ENCODE peak calls at places on chromosomes 6 and 20, in eight cellular contexts. One of them, this sample, is unnamed.

GRCh38 chr6:159053781-159054398 is 9.1 kb upstream of the TAGAP start:
- DNase-seq in PC-3: no peak
- DNase-seq in adrenal gland: no peak
- DNase-seq in H7: no peak
- DNase-seq in GM23338: no peak
- DNase-seq in mammary epithelial cell: no peak
- DNase-seq in SJSA1: no peak
- DNase-seq in colonic mucosa: no peak
- DNase-seq in this sample: no peak

GRCh38 chr6:90044833-90045337 is 150.6 kb downstream of the GJA10 start:
- DNase-seq in PC-3: peak; percentile 20
- DNase-seq in adrenal gland: no peak
- DNase-seq in H7: no peak
- DNase-seq in GM23338: no peak
- DNase-seq in mammary epithelial cell: peak; percentile 54
- DNase-seq in SJSA1: no peak
- DNase-seq in colonic mucosa: no peak
- DNase-seq in this sample: no peak

GRCh38 chr6:123715243-123715863 is 78.6 kb upstream of the TRDN start:
- DNase-seq in PC-3: peak; percentile 28
- DNase-seq in adrenal gland: peak; percentile 20
- DNase-seq in H7: no peak
- DNase-seq in GM23338: peak; percentile 67
- DNase-seq in mammary epithelial cell: peak; percentile 5
- DNase-seq in SJSA1: no peak
- DNase-seq in colonic mucosa: no peak
- DNase-seq in this sample: no peak

GRCh38 chr6:107543088-107543487 is 53.2 kb downstream of the SOBP start:
- DNase-seq in PC-3: no peak
- DNase-seq in adrenal gland: no peak
- DNase-seq in H7: no peak
- DNase-seq in GM23338: no peak
- DNase-seq in mammary epithelial cell: no peak
- DNase-seq in SJSA1: no peak
- DNase-seq in colonic mucosa: no peak
- DNase-seq in this sample: no peak

GRCh38 chr6:29965873-29966601 is 23.7 kb downstream of the HLA-A start:
- DNase-seq in PC-3: peak; percentile 78
- DNase-seq in adrenal gland: peak; percentile 94
- DNase-seq in H7: no peak
- DNase-seq in GM23338: peak; percentile 52
- DNase-seq in mammary epithelial cell: peak; percentile 67
- DNase-seq in SJSA1: peak; percentile 80
- DNase-seq in colonic mucosa: peak; percentile 94
- DNase-seq in this sample: peak; percentile 57

GRCh38 chr6:90222724-90223198 is 73.9 kb downstream of the BACH2 start:
- DNase-seq in PC-3: peak; percentile 89
- DNase-seq in adrenal gland: no peak
- DNase-seq in H7: no peak
- DNase-seq in GM23338: no peak
- DNase-seq in mammary epithelial cell: peak; percentile 87
- DNase-seq in SJSA1: no peak
- DNase-seq in colonic mucosa: no peak
- DNase-seq in this sample: no peak

GRCh38 chr6:62217866-62218265 is 68.2 kb downstream of the KHDRBS2 start:
- DNase-seq in PC-3: no peak
- DNase-seq in adrenal gland: peak; percentile 75
- DNase-seq in H7: no peak
- DNase-seq in GM23338: no peak
- DNase-seq in mammary epithelial cell: no peak
- DNase-seq in SJSA1: no peak
- DNase-seq in colonic mucosa: no peak
- DNase-seq in this sample: no peak

GRCh38 chr6:29596381-29596900 is 11.5 kb downstream of the OR2H2 start:
- DNase-seq in PC-3: no peak
- DNase-seq in adrenal gland: no peak
- DNase-seq in H7: no peak
- DNase-seq in GM23338: peak; percentile 57
- DNase-seq in mammary epithelial cell: no peak
- DNase-seq in SJSA1: no peak
- DNase-seq in colonic mucosa: no peak
- DNase-seq in this sample: no peak

GRCh38 chr6:43493833-43494232 is 16.3 kb downstream of the LRRC73 start:
- DNase-seq in PC-3: no peak
- DNase-seq in adrenal gland: no peak
- DNase-seq in H7: no peak
- DNase-seq in GM23338: no peak
- DNase-seq in mammary epithelial cell: peak; percentile 68
- DNase-seq in SJSA1: no peak
- DNase-seq in colonic mucosa: no peak
- DNase-seq in this sample: no peak

GRCh38 chr20:33081411-33082154 is 2.1 kb downstream of the BPIFB4 start:
- DNase-seq in PC-3: no peak
- DNase-seq in adrenal gland: no peak
- DNase-seq in H7: no peak
- DNase-seq in GM23338: no peak
- DNase-seq in mammary epithelial cell: no peak
- DNase-seq in SJSA1: no peak
- DNase-seq in colonic mucosa: no peak
- DNase-seq in this sample: no peak

GRCh38 chr20:62830821-62831220 is 14.0 kb downstream of the COL9A3 start:
- DNase-seq in PC-3: no peak
- DNase-seq in adrenal gland: no peak
- DNase-seq in H7: peak; percentile 45
- DNase-seq in GM23338: no peak
- DNase-seq in mammary epithelial cell: no peak
- DNase-seq in SJSA1: no peak
- DNase-seq in colonic mucosa: no peak
- DNase-seq in this sample: no peak
- H3K4me3 ChIP-seq in PC-3: no peak overlapping the region
- H3K4me3 ChIP-seq in adrenal gland: no peak overlapping the region
- H3K4me3 ChIP-seq in H7: no peak overlapping the region
- H3K4me3 ChIP-seq in GM23338: no peak overlapping the region
- H3K4me3 ChIP-seq in mammary epithelial cell: no peak overlapping the region
- H3K4me3 ChIP-seq in SJSA1: no peak overlapping the region
- H3K4me3 ChIP-seq in colonic mucosa: no peak overlapping the region
- H3K4me3 ChIP-seq in this sample: no peak overlapping the region

GRCh38 chr20:48478806-48479550 is 348.8 kb downstream of the PREX1 start:
- DNase-seq in PC-3: no peak
- DNase-seq in adrenal gland: no peak
- DNase-seq in H7: no peak
- DNase-seq in GM23338: no peak
- DNase-seq in mammary epithelial cell: no peak
- DNase-seq in SJSA1: no peak
- DNase-seq in colonic mucosa: no peak
- DNase-seq in this sample: no peak
- H3K27me3 ChIP-seq in PC-3: peaks cover 96% of the 10 kb centered on the region
- H3K27me3 ChIP-seq in adrenal gland: no peaks in the 10 kb centered on the region
- H3K27me3 ChIP-seq in H7: no peaks in the 10 kb centered on the region
- H3K27me3 ChIP-seq in GM23338: no peaks in the 10 kb centered on the region
- H3K27me3 ChIP-seq in mammary epithelial cell: no peaks in the 10 kb centered on the region
- H3K27me3 ChIP-seq in SJSA1: peaks cover 63% of the 10 kb centered on the region
- H3K27me3 ChIP-seq in colonic mucosa: no peaks in the 10 kb centered on the region
- H3K27me3 ChIP-seq in this sample: peaks cover 2% of the 10 kb centered on the region

GRCh38 chr20:61044499-61044898 is 207.6 kb upstream of the CDH4 start:
- DNase-seq in PC-3: no peak
- DNase-seq in adrenal gland: no peak
- DNase-seq in H7: peak; percentile 74
- DNase-seq in GM23338: peak; percentile 19
- DNase-seq in mammary epithelial cell: no peak
- DNase-seq in SJSA1: no peak
- DNase-seq in colonic mucosa: no peak
- DNase-seq in this sample: no peak
- H3K36me3 ChIP-seq in PC-3: no peaks in the 10 kb centered on the region
- H3K36me3 ChIP-seq in adrenal gland: no peaks in the 10 kb centered on the region
- H3K36me3 ChIP-seq in H7: no peaks in the 10 kb centered on the region
- H3K36me3 ChIP-seq in GM23338: no peaks in the 10 kb centered on the region
- H3K36me3 ChIP-seq in mammary epithelial cell: no peaks in the 10 kb centered on the region
- H3K36me3 ChIP-seq in SJSA1: no peaks in the 10 kb centered on the region
- H3K36me3 ChIP-seq in colonic mucosa: no peaks in the 10 kb centered on the region
- H3K36me3 ChIP-seq in this sample: no peaks in the 10 kb centered on the region

DNA sequence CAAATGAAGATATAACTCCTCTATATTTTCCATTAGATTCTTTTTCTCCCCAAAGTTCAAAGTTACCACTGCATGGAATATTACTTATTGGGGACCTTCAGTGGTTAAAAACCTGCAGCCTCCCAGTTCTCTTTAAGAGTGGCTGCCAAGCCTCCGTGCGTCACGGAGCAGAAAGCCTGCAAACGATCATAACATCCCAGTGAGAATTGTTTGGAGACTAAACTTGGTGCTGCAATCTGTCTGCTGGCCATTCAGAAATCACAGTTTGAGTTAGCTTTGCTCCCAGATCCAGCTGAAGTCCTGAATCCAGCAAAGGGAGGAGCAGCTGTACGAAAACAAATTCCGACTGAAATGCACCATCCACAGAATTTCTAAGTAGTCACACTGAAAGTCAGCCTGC is 213.5 kb upstream of the PDE10A start:
- DNase-seq in PC-3: no peak
- DNase-seq in adrenal gland: peak; percentile 52
- DNase-seq in H7: no peak
- DNase-seq in GM23338: no peak
- DNase-seq in mammary epithelial cell: no peak
- DNase-seq in SJSA1: no peak
- DNase-seq in colonic mucosa: no peak
- DNase-seq in this sample: no peak
- H3K4me3 ChIP-seq in PC-3: no peak overlapping the region
- H3K4me3 ChIP-seq in adrenal gland: no peak overlapping the region
- H3K4me3 ChIP-seq in H7: no peak overlapping the region
- H3K4me3 ChIP-seq in GM23338: no peak overlapping the region
- H3K4me3 ChIP-seq in mammary epithelial cell: no peak overlapping the region
- H3K4me3 ChIP-seq in SJSA1: no peak overlapping the region
- H3K4me3 ChIP-seq in colonic mucosa: no peak overlapping the region
- H3K4me3 ChIP-seq in this sample: no peak overlapping the region

GRCh38 chr6:17107768-17108325 is 6.0 kb downstream of the STMND1 start:
- DNase-seq in PC-3: no peak
- DNase-seq in adrenal gland: no peak
- DNase-seq in H7: no peak
- DNase-seq in GM23338: no peak
- DNase-seq in mammary epithelial cell: no peak
- DNase-seq in SJSA1: no peak
- DNase-seq in colonic mucosa: no peak
- DNase-seq in this sample: no peak
- H3K27me3 ChIP-seq in PC-3: no peaks in the 10 kb centered on the region
- H3K27me3 ChIP-seq in adrenal gland: peaks cover 28% of the 10 kb centered on the region
- H3K27me3 ChIP-seq in H7: peaks cover 5% of the 10 kb centered on the region
- H3K27me3 ChIP-seq in GM23338: peaks cover 8% of the 10 kb centered on the region
- H3K27me3 ChIP-seq in mammary epithelial cell: no peaks in the 10 kb centered on the region
- H3K27me3 ChIP-seq in SJSA1: no peaks in the 10 kb centered on the region
- H3K27me3 ChIP-seq in colonic mucosa: no peaks in the 10 kb centered on the region
- H3K27me3 ChIP-seq in this sample: no peaks in the 10 kb centered on the region

GRCh38 chr6:11318835-11319813 is 86.7 kb upstream of the NEDD9 start:
- DNase-seq in PC-3: no peak
- DNase-seq in adrenal gland: no peak
- DNase-seq in H7: no peak
- DNase-seq in GM23338: no peak
- DNase-seq in mammary epithelial cell: peak; percentile 12
- DNase-seq in SJSA1: no peak
- DNase-seq in colonic mucosa: no peak
- DNase-seq in this sample: no peak
- H3K36me3 ChIP-seq in PC-3: no peaks in the 10 kb centered on the region
- H3K36me3 ChIP-seq in adrenal gland: no peaks in the 10 kb centered on the region
- H3K36me3 ChIP-seq in H7: no peaks in the 10 kb centered on the region
- H3K36me3 ChIP-seq in GM23338: no peaks in the 10 kb centered on the region
- H3K36me3 ChIP-seq in mammary epithelial cell: no peaks in the 10 kb centered on the region
- H3K36me3 ChIP-seq in SJSA1: no peaks in the 10 kb centered on the region
- H3K36me3 ChIP-seq in colonic mucosa: no peaks in the 10 kb centered on the region
- H3K36me3 ChIP-seq in this sample: peaks cover 11% of the 10 kb centered on the region

GRCh38 chr6:116512709-116513108 is 1.3 kb downstream of the CALHM5 start:
- DNase-seq in PC-3: no peak
- DNase-seq in adrenal gland: no peak
- DNase-seq in H7: no peak
- DNase-seq in GM23338: no peak
- DNase-seq in mammary epithelial cell: no peak
- DNase-seq in SJSA1: no peak
- DNase-seq in colonic mucosa: no peak
- DNase-seq in this sample: no peak
- H3K4me3 ChIP-seq in PC-3: no peak overlapping the region
- H3K4me3 ChIP-seq in adrenal gland: no peak overlapping the region
- H3K4me3 ChIP-seq in H7: no peak overlapping the region
- H3K4me3 ChIP-seq in GM23338: no peak overlapping the region
- H3K4me3 ChIP-seq in mammary epithelial cell: no peak overlapping the region
- H3K4me3 ChIP-seq in SJSA1: peak overlapping the region; percentile 35
- H3K4me3 ChIP-seq in colonic mucosa: no peak overlapping the region
- H3K4me3 ChIP-seq in this sample: no peak overlapping the region

GRCh38 chr6:97594834-97595233 is 311.8 kb upstream of the MMS22L start:
- DNase-seq in PC-3: peak; percentile 47
- DNase-seq in adrenal gland: no peak
- DNase-seq in H7: no peak
- DNase-seq in GM23338: no peak
- DNase-seq in mammary epithelial cell: no peak
- DNase-seq in SJSA1: no peak
- DNase-seq in colonic mucosa: no peak
- DNase-seq in this sample: no peak
- H3K27me3 ChIP-seq in PC-3: no peaks in the 10 kb centered on the region
- H3K27me3 ChIP-seq in adrenal gland: no peaks in the 10 kb centered on the region
- H3K27me3 ChIP-seq in H7: peaks cover 88% of the 10 kb centered on the region
- H3K27me3 ChIP-seq in GM23338: peaks cover 98% of the 10 kb centered on the region
- H3K27me3 ChIP-seq in mammary epithelial cell: no peaks in the 10 kb centered on the region
- H3K27me3 ChIP-seq in SJSA1: no peaks in the 10 kb centered on the region
- H3K27me3 ChIP-seq in colonic mucosa: no peaks in the 10 kb centered on the region
- H3K27me3 ChIP-seq in this sample: no peaks in the 10 kb centered on the region

DNA sequence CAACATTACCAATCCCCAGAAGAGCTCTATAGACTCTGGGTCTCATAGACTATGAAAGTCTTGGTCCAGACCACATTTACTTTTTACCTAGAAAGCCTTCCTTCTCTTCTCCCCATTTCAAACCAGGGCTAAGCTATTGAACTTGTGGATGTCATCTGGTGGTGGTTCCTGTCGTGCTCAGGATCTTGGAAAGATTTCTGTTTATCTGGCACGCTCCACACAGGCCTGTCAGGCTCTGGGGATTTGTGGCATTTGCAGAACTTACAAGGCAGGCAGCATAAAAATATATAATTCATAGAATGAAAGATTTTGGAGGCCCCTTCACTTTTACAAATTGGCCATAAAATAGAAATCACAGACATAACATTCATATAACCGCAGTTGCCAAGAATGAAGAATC is 188.1 kb downstream of the UST start:
- DNase-seq in PC-3: no peak
- DNase-seq in adrenal gland: no peak
- DNase-seq in H7: no peak
- DNase-seq in GM23338: no peak
- DNase-seq in mammary epithelial cell: no peak
- DNase-seq in SJSA1: no peak
- DNase-seq in colonic mucosa: no peak
- DNase-seq in this sample: no peak
- H3K36me3 ChIP-seq in PC-3: no peaks in the 10 kb centered on the region
- H3K36me3 ChIP-seq in adrenal gland: no peaks in the 10 kb centered on the region
- H3K36me3 ChIP-seq in H7: no peaks in the 10 kb centered on the region
- H3K36me3 ChIP-seq in GM23338: no peaks in the 10 kb centered on the region
- H3K36me3 ChIP-seq in mammary epithelial cell: no peaks in the 10 kb centered on the region
- H3K36me3 ChIP-seq in SJSA1: no peaks in the 10 kb centered on the region
- H3K36me3 ChIP-seq in colonic mucosa: no peaks in the 10 kb centered on the region
- H3K36me3 ChIP-seq in this sample: no peaks in the 10 kb centered on the region